ENCODE peak calls at places on chromosomes 2 and 18, in nine cellular contexts. L, K, C, R, M, J, B, X and W are unnamed samples.

GRCh38 chr2:9631976-9632700 is 1.3 kb upstream of the YWHAQ start:
- DNase-seq in L (peak; percentile 48), R (peak; percentile 35), J (peak; percentile 61), K (peak; percentile 64), X (no peak), M (no peak), C (peak; percentile 31), B (no peak), W (no peak)

GRCh38 chr2:166044853-166045483 is 82.9 kb downstream of the SCN1A start:
- DNase-seq in X (no peak), L (no peak), K (no peak), J (no peak), C (no peak), R (no peak), M (no peak), B (no peak), W (no peak)

GRCh38 chr18:39647627-39648502 is 2082.3 kb upstream of the CELF4 start:
- DNase-seq in L (no peak), M (peak; percentile 72), K (peak; percentile 5), C (no peak), B (peak; percentile 95), J (peak; percentile 1), X (no peak), R (no peak), W (peak; percentile 3)

GRCh38 chr2:69975853-69976462 is 14.5 kb upstream of the ASPRV1 start:
- DNase-seq in J (no peak), B (no peak), C (peak; percentile 22), L (no peak), X (peak; percentile 70), R (no peak), M (no peak), K (no peak), W (no peak)

GRCh38 chr2:146579154-146579930 is 1265.5 kb upstream of the ACVR2A start:
- DNase-seq in L (no peak), J (peak; percentile 9), R (no peak), C (no peak), M (peak; percentile 60), B (peak; percentile 62), X (peak; percentile 44), K (no peak), W (no peak)

GRCh38 chr18:68699043-68699442 is 15.9 kb downstream of the TMX3 start:
- DNase-seq in K (no peak), J (no peak), X (no peak), C (no peak), L (no peak), B (peak; percentile 83), R (no peak), M (no peak), W (no peak)

GRCh38 chr2:172578054-172578453 is 22.2 kb downstream of the PDK1 start:
- DNase-seq in B (no peak), M (no peak), J (no peak), R (no peak), C (no peak), K (no peak), L (no peak), X (no peak), W (no peak)

GRCh38 chr2:15800489-15801329 is 139.6 kb upstream of the MYCN start:
- DNase-seq in K (no peak), B (no peak), R (peak; percentile 29), C (no peak), M (no peak), L (no peak), J (peak; percentile 43), X (peak; percentile 68), W (no peak)

GRCh38 chr2:157336137-157336721 is 10.6 kb upstream of the ERMN start:
- DNase-seq in M (peak; percentile 31), B (peak; percentile 53), K (peak; percentile 18), J (peak; percentile 63), L (no peak), X (peak; percentile 44), C (no peak), R (peak; percentile 68), W (peak; percentile 66)

GRCh38 chr18:67794512-67794911 is 278.0 kb upstream of the DSEL start:
- DNase-seq in X (no peak), M (no peak), R (no peak), K (no peak), L (no peak), C (no peak), B (peak; percentile 24), J (no peak), W (no peak)

GRCh38 chr18:36436387-36436786 is 138.9 kb downstream of the FHOD3 start:
- DNase-seq in K (no peak), C (no peak), L (no peak), R (no peak), B (no peak), X (no peak), M (no peak), J (no peak), W (no peak)

GRCh38 chr18:33421225-33421624 is 19.3 kb downstream of the CCDC178 start:
- DNase-seq in J (no peak), K (no peak), L (no peak), C (no peak), R (no peak), B (no peak), M (no peak), X (no peak), W (no peak)

GRCh38 chr18:79519751-79520472 is 124.2 kb downstream of the NFATC1 start:
- DNase-seq in R (peak; percentile 50), C (no peak), J (peak; percentile 38), L (no peak), X (no peak), K (peak; percentile 4), M (no peak), B (peak; percentile 6), W (no peak)

DNA sequence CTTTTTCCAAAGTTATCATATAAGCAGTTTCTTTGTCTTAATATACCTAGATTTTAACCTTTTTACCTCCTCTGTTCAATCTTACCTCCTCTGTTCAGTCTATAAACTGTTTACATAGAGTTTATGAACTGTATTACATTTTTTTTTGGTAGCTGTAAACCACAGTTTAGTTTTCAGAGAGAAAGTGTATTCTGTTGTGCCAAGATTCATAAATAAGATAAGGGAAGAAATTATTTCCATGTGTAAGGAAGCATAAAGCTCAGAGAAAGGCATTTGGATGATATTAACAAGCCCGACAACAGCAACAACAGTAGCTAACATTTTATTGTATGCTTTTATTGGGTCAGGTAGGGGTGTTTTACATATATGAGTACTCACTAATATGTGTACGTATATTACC is 71.2 kb downstream of the ACVR2A start:
- DNase-seq in C (no peak), K (no peak), R (no peak), L (no peak), X (no peak), M (no peak), B (no peak), J (no peak), W (no peak)
- H3K36me3 ChIP-seq in C (peaks cover 33% of the 10 kb centered on the region), K (no peaks in the 10 kb centered on the region), R (no peaks in the 10 kb centered on the region), L (no peaks in the 10 kb centered on the region), X (peaks cover 9% of the 10 kb centered on the region), M (no peaks in the 10 kb centered on the region), B (no peaks in the 10 kb centered on the region), J (no peaks in the 10 kb centered on the region), W (no peaks in the 10 kb centered on the region)

DNA sequence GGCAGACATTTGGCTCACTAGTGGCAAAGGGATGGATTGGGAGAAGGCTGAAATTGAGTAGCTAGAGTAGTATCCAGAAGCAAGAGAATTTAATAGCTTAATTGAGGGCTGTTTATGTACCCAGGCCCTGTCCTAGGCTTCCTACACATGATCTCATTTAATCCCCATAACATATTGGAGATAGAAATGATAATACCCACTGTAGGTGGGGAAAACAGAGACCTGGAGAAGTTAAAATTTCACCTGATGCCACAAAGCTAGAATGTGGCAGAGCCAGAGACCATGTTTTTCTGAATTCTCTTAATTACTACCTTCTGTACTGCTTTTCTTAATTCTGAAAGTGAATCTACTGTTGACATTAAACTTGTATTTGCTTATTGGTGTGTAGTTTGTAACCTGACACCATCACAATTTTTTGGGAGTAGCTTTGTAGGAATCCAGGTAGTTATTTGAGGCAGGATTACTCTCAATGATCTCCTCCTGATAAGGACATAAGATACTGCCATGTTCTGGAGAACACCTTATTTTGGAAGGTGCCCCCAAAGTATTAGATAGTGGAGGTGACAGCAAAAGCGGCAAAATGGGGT is 42.2 kb downstream of the RAB10 start:
- DNase-seq in L (no peak), R (no peak), K (no peak), J (no peak), B (no peak), M (no peak), C (no peak), X (peak; percentile 30), W (no peak)
- H3K27ac ChIP-seq in L (no peak overlapping the region), R (no peak overlapping the region), K (no peak overlapping the region), J (no peak overlapping the region), B (no peak overlapping the region), M (no peak overlapping the region), C (no peak overlapping the region), X (no peak overlapping the region), W (peak overlapping the region; percentile 29)

DNA sequence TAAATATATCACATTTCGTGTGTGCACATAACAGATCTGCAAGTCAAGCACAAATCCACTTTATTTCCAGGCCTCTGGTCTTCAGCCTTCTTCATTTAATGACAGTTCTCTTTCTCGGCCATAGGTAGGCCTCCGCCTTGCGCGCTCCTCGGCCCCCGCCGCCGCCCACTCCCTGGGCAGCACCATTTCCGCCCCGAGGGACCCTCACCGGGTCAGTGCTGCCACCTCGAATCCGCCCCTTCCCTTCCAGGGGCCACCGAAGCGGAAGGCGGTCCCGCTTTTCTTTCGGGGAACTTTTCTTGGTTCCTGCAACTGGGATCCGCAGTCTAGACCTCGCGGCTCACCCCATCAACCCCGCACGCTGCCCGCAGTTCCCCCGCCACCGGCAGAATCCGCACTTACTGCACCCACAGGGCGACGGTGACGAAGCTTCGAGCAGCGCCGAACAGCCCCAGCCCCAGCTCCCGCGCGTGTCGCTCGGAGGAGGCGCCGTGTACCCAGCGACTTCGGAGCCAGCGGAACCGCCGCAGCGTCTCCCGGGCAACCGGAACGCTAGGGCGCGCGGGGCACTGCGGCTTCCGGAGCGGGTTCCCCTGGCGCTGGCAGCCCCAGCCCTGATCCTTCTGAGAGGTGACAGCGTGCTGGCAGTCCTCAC is at the start of gene CDKL4:
- DNase-seq in B (no peak), X (no peak), K (no peak), C (peak; percentile 35), J (no peak), M (no peak), L (no peak), R (no peak), W (peak; percentile 30)
- H3K36me3 ChIP-seq in B (no peaks in the 10 kb centered on the region), X (no peaks in the 10 kb centered on the region), K (no peaks in the 10 kb centered on the region), C (peaks cover 2% of the 10 kb centered on the region), J (no peaks in the 10 kb centered on the region), M (no peaks in the 10 kb centered on the region), L (no peaks in the 10 kb centered on the region), R (no peaks in the 10 kb centered on the region), W (no peaks in the 10 kb centered on the region)

GRCh38 chr18:76459687-76460350 is 35.2 kb downstream of the ZNF516 start:
- DNase-seq in R (no peak), J (no peak), B (peak; percentile 98), M (peak; percentile 21), K (no peak), X (no peak), C (no peak), L (no peak), W (peak; percentile 64)

GRCh38 chr18:76457475-76457874 is 37.6 kb downstream of the ZNF516 start:
- DNase-seq in R (no peak), M (no peak), C (no peak), J (no peak), B (no peak), L (no peak), X (no peak), K (no peak), W (no peak)

GRCh38 chr18:76457957-76458356 is 37.1 kb downstream of the ZNF516 start:
- DNase-seq in M (no peak), C (no peak), B (peak; percentile 27), X (no peak), J (no peak), L (no peak), R (no peak), K (no peak), W (no peak)

GRCh38 chr18:76459312-76459686 is 35.7 kb downstream of the ZNF516 start:
- DNase-seq in L (no peak), J (no peak), C (no peak), K (no peak), X (no peak), R (no peak), M (no peak), B (no peak), W (no peak)

GRCh38 chr18:76458522-76459311 is 36.3 kb downstream of the ZNF516 start:
- DNase-seq in X (no peak), R (no peak), M (no peak), J (no peak), C (no peak), K (no peak), L (no peak), B (no peak), W (no peak)
- H3K27ac ChIP-seq in X (no peak overlapping the region), R (no peak overlapping the region), M (no peak overlapping the region), J (no peak overlapping the region), C (peak overlapping the region; percentile 61), K (peak overlapping the region; percentile 55), L (no peak overlapping the region), B (peak overlapping the region; percentile 94), W (peak overlapping the region; percentile 73)